ENCODE peak calls at places on chromosomes 13 and 19, in six cellular contexts. One of them, this sample, is unnamed.

GRCh38 chr19:45130888-45131615 is 29.7 kb downstream of the NKPD1 start:
- DNase-seq in testis: peak; percentile 34
- DNase-seq in KBM-7: no peak
- DNase-seq in GM04503: no peak
- DNase-seq in CD8-positive, alpha-beta T cell: no peak
- DNase-seq in NCI-H1105: peak; percentile 95
- DNase-seq in this sample: no peak

GRCh38 chr19:17289489-17289888 is 7.8 kb downstream of the ANKLE1 start:
- DNase-seq in testis: peak; percentile 82
- DNase-seq in KBM-7: peak; percentile 55
- DNase-seq in GM04503: no peak
- DNase-seq in CD8-positive, alpha-beta T cell: no peak
- DNase-seq in NCI-H1105: no peak
- DNase-seq in this sample: peak; percentile 20

GRCh38 chr13:113322043-113322461 is 25.0 kb downstream of the LAMP1 start:
- DNase-seq in testis: peak; percentile 38
- DNase-seq in KBM-7: peak; percentile 28
- DNase-seq in GM04503: no peak
- DNase-seq in CD8-positive, alpha-beta T cell: no peak
- DNase-seq in NCI-H1105: no peak
- DNase-seq in this sample: no peak

GRCh38 chr13:40149611-40150283 is 494.3 kb downstream of the COG6 start:
- DNase-seq in testis: no peak
- DNase-seq in KBM-7: no peak
- DNase-seq in GM04503: peak; percentile 29
- DNase-seq in CD8-positive, alpha-beta T cell: no peak
- DNase-seq in NCI-H1105: no peak
- DNase-seq in this sample: peak; percentile 45

GRCh38 chr13:111184685-111185401 is 69.7 kb downstream of the ARHGEF7 start:
- DNase-seq in testis: no peak
- DNase-seq in KBM-7: peak; percentile 67
- DNase-seq in GM04503: no peak
- DNase-seq in CD8-positive, alpha-beta T cell: no peak
- DNase-seq in NCI-H1105: no peak
- DNase-seq in this sample: no peak

GRCh38 chr13:23462815-23463559 is 29.5 kb upstream of the SACS start:
- DNase-seq in testis: no peak
- DNase-seq in KBM-7: no peak
- DNase-seq in GM04503: no peak
- DNase-seq in CD8-positive, alpha-beta T cell: no peak
- DNase-seq in NCI-H1105: no peak
- DNase-seq in this sample: no peak

GRCh38 chr13:20360835-20361412 is 128.8 kb upstream of the GJB6 start:
- DNase-seq in testis: no peak
- DNase-seq in KBM-7: no peak
- DNase-seq in GM04503: no peak
- DNase-seq in CD8-positive, alpha-beta T cell: no peak
- DNase-seq in NCI-H1105: no peak
- DNase-seq in this sample: no peak

GRCh38 chr13:24228852-24229458 is 68.4 kb downstream of the SPATA13 start:
- DNase-seq in testis: peak; percentile 60
- DNase-seq in KBM-7: peak; percentile 40
- DNase-seq in GM04503: no peak
- DNase-seq in CD8-positive, alpha-beta T cell: no peak
- DNase-seq in NCI-H1105: peak; percentile 30
- DNase-seq in this sample: no peak

GRCh38 chr13:46355906-46356305 is 31.1 kb downstream of the RUBCNL start:
- DNase-seq in testis: no peak
- DNase-seq in KBM-7: no peak
- DNase-seq in GM04503: no peak
- DNase-seq in CD8-positive, alpha-beta T cell: no peak
- DNase-seq in NCI-H1105: no peak
- DNase-seq in this sample: no peak

GRCh38 chr13:111503905-111504695 is 183.7 kb downstream of the TEX29 start:
- DNase-seq in testis: no peak
- DNase-seq in KBM-7: no peak
- DNase-seq in GM04503: no peak
- DNase-seq in CD8-positive, alpha-beta T cell: no peak
- DNase-seq in NCI-H1105: no peak
- DNase-seq in this sample: no peak

GRCh38 chr19:12749938-12750521 is 1.6 kb upstream of the BEST2 start:
- DNase-seq in testis: no peak
- DNase-seq in KBM-7: peak; percentile 52
- DNase-seq in GM04503: no peak
- DNase-seq in CD8-positive, alpha-beta T cell: no peak
- DNase-seq in NCI-H1105: peak; percentile 2
- DNase-seq in this sample: peak; percentile 33

GRCh38 chr19:3771906-3772450 is at the start of gene RAX2:
- DNase-seq in testis: no peak
- DNase-seq in KBM-7: no peak
- DNase-seq in GM04503: no peak
- DNase-seq in CD8-positive, alpha-beta T cell: no peak
- DNase-seq in NCI-H1105: no peak
- DNase-seq in this sample: no peak